ENCODE peak calls at places on chromosomes 16 and 17, in nine cellular contexts. R is esophagus squamous epithelium; K is thoracic aorta; Z is AG09309; T is CD8-positive, alpha-beta T cell; Q is GM06990; I is sigmoid colon; W is Caco-2; S is brain microvascular endothelial cell. A is an unnamed sample.

GRCh38 chr17:16352303-16352837 is 899 bp downstream of the CENPV start:
- DNase-seq in R (no peak), K (no peak), Z (no peak), T (peak), Q (peak), I (no peak), W (peak), S (peak), A (peak)

GRCh38 chr16:2148714-2149629 is 547 bp downstream of the RAB26 start:
- DNase-seq in R (no peak), K (no peak), Z (no peak), T (no peak), Q (peak), I (no peak), W (peak), S (no peak), A (no peak)

GRCh38 chr16:89938636-89938885 is 10.0 kb upstream of the DEF8 start:
- DNase-seq in R (no peak), K (no peak), Z (no peak), T (no peak), Q (no peak), I (no peak), W (no peak), S (no peak), A (no peak)

GRCh38 chr16:50099957-50100648 is 34.3 kb downstream of the HEATR3 start:
- DNase-seq in R (no peak), K (no peak), Z (no peak), T (no peak), Q (no peak), I (no peak), W (no peak), S (no peak), A (no peak)

GRCh38 chr16:19119564-19119963 is 5.8 kb downstream of the ITPRIPL2 start:
- DNase-seq in R (no peak), K (no peak), Z (peak), T (no peak), Q (peak), I (no peak), W (no peak), S (peak), A (no peak)

GRCh38 chr16:68395167-68395786 is 53.0 kb downstream of the SMPD3 start:
- DNase-seq in R (no peak), K (no peak), Z (no peak), T (no peak), Q (no peak), I (no peak), W (no peak), S (no peak), A (no peak)

GRCh38 chr16:23484501-23485256 is 25.6 kb downstream of the GGA2 start:
- DNase-seq in R (no peak), K (no peak), Z (no peak), T (no peak), Q (no peak), I (no peak), W (no peak), S (no peak), A (no peak)

GRCh38 chr17:29510953-29511352 is 55.9 kb downstream of the ABHD15 start:
- DNase-seq in R (no peak), K (no peak), Z (no peak), T (no peak), Q (no peak), I (no peak), W (no peak), S (no peak), A (no peak)

GRCh38 chr17:15981208-15981607 is 18.3 kb downstream of the ZSWIM7 start:
- DNase-seq in R (no peak), K (no peak), Z (no peak), T (no peak), Q (peak), I (no peak), W (no peak), S (no peak), A (peak)

GRCh38 chr17:47895254-47895855 is 681 bp upstream of the SP2 start:
- DNase-seq in R (no peak), K (no peak), Z (no peak), T (no peak), Q (no peak), I (no peak), W (no peak), S (no peak), A (no peak)

GRCh38 chr16:82236415-82236814 is 66.4 kb upstream of the MPHOSPH6 start:
- DNase-seq in R (no peak), K (no peak), Z (no peak), T (no peak), Q (no peak), I (no peak), W (no peak), S (no peak), A (no peak)

GRCh38 chr17:59827721-59828477 is 64.8 kb downstream of the TUBD1 start:
- DNase-seq in R (no peak), K (no peak), Z (no peak), T (no peak), Q (no peak), I (no peak), W (no peak), S (no peak), A (no peak)

GRCh38 chr17:49924116-49924515 is 44.9 kb upstream of the DLX4 start:
- DNase-seq in R (no peak), K (no peak), Z (no peak), T (no peak), Q (no peak), I (no peak), W (no peak), S (no peak), A (no peak)

GRCh38 chr17:79695293-79696158 is 35.2 kb upstream of the ENPP7 start:
- DNase-seq in R (no peak), K (no peak), Z (no peak), T (no peak), Q (no peak), I (no peak), W (no peak), S (peak), A (no peak)

GRCh38 chr16:53055603-53056527 is 1.1 kb downstream of the CHD9 start:
- DNase-seq in R (no peak), K (no peak), Z (peak), T (no peak), Q (no peak), I (peak), W (peak), S (peak), A (no peak)

GRCh38 chr16:81376880-81377279 is 62.1 kb downstream of the GAN start:
- DNase-seq in R (no peak), K (no peak), Z (no peak), T (peak), Q (no peak), I (no peak), W (no peak), S (no peak), A (no peak)

GRCh38 chr16:54080524-54081008 is 206.0 kb downstream of the IRX3 start:
- DNase-seq in R (no peak), K (no peak), Z (peak), T (no peak), Q (no peak), I (no peak), W (no peak), S (peak), A (no peak)

GRCh38 chr17:42878924-42879595 is 21.5 kb upstream of the G6PC1 start:
- DNase-seq in R (no peak), K (no peak), Z (no peak), T (no peak), Q (no peak), I (no peak), W (no peak), S (no peak), A (no peak)

GRCh38 chr17:42879596-42879985 is 21.0 kb upstream of the G6PC1 start:
- DNase-seq in R (no peak), K (no peak), Z (no peak), T (no peak), Q (no peak), I (no peak), W (no peak), S (peak), A (no peak)

GRCh38 chr17:42880776-42881175 is 19.8 kb upstream of the G6PC1 start:
- DNase-seq in R (no peak), K (no peak), Z (no peak), T (no peak), Q (no peak), I (no peak), W (no peak), S (no peak), A (no peak)

GRCh38 chr17:42877037-42877436 is 23.6 kb upstream of the G6PC1 start:
- DNase-seq in R (no peak), K (no peak), Z (no peak), T (no peak), Q (no peak), I (no peak), W (no peak), S (no peak), A (no peak)

DNA sequence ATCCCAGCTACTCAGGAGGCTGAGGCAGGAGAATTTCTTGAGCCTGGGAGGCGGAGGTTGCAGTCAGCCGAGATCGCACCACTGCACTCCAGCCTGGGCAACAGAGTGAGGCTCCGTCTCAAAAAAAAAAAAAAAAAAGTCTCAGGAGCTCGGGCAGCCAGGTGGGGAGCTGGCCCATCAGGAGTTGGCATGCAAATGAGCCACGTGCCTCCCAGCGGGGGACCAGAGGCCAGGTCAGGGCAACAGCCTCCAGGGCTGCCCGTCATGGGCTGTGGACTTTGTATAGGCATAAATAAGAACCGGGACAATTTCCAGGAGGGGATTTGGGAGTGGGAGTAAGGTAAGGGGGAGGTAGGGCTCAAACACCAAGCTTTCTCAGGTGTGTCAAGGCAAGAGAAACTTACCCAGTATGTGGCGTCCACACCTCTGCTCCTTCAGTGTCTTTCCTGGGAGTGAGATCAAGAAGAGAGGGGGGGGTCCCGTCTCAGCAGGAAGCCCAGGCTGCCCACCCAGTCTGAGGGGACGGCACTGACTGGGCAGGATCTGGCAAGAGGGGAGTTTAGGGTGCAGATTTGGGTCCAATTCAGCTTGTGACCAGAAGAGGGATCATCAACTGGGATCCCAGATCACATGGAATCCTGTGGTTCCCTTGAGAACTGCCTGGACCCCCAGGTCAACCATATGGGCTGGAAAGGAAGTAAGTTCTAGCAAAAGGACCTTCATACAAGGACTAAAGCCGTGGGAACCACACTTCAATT is 22.3 kb upstream of the G6PC1 start:
- DNase-seq in R (no peak), K (no peak), Z (no peak), T (no peak), Q (no peak), I (no peak), W (peak), S (no peak), A (no peak)
- TF ChIP-seq CTCF in R (no peak), K (no peak), Z (no peak), T (no peak), Q (no peak), I (no peak), W (no peak), S (peak), A (no peak)

GRCh38 chr16:85553436-85554113 is 59.5 kb upstream of the GSE1 start:
- DNase-seq in R (no peak), K (no peak), Z (no peak), T (peak), Q (peak), I (no peak), W (peak), S (no peak), A (peak)
- TF ChIP-seq CTCF in R (peak), K (peak), Z (no peak), T (no peak), Q (peak), I (no peak), W (peak), S (no peak), A (peak)

GRCh38 chr17:62720126-62720850 is 87.8 kb downstream of the MARCHF10 start:
- DNase-seq in R (no peak), K (no peak), Z (no peak), T (no peak), Q (no peak), I (peak), W (peak), S (no peak), A (no peak)
- TF ChIP-seq CTCF in R (peak), K (peak), Z (peak), T (no peak), Q (peak), I (no peak), W (peak), S (peak), A (no peak)

GRCh38 chr16:57959804-57960203 is 11.1 kb downstream of the CNGB1 start:
- DNase-seq in R (no peak), K (no peak), Z (no peak), T (no peak), Q (no peak), I (no peak), W (no peak), S (no peak), A (no peak)

GRCh38 chr16:57958544-57958943 is 12.4 kb downstream of the CNGB1 start:
- DNase-seq in R (no peak), K (no peak), Z (no peak), T (no peak), Q (no peak), I (no peak), W (no peak), S (no peak), A (no peak)

GRCh38 chr16:57960310-57960709 is 10.6 kb downstream of the CNGB1 start:
- DNase-seq in R (no peak), K (no peak), Z (no peak), T (no peak), Q (no peak), I (no peak), W (no peak), S (no peak), A (no peak)

GRCh38 chr16:57957396-57958392 is 13.2 kb downstream of the CNGB1 start:
- DNase-seq in R (no peak), K (no peak), Z (no peak), T (no peak), Q (no peak), I (no peak), W (no peak), S (no peak), A (no peak)

DNA sequence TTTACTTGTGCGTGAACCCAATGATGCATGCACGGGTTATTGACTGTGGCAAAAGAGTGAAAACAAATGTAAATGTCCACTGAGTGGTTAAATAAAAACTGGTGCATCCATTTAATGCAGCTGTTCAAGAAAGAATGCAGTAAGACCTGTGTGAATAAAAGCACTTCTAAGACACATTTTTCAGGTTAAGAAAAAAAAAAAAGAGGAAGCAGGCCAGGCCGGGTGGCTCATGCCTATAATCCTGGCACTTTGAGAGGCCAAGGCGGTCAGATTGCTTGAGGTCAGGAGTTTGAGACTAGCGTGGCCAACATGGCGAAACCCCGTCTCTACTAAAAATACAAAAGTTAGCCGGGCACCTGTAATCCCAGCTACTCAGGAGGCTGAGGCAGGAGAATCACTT is 11.8 kb downstream of the CNGB1 start:
- DNase-seq in R (no peak), K (no peak), Z (no peak), T (no peak), Q (no peak), I (no peak), W (no peak), S (no peak), A (no peak)
- TF ChIP-seq CTCF in R (no peak), K (no peak), Z (no peak), T (no peak), Q (no peak), I (no peak), W (no peak), S (no peak), A (no peak)

DNA sequence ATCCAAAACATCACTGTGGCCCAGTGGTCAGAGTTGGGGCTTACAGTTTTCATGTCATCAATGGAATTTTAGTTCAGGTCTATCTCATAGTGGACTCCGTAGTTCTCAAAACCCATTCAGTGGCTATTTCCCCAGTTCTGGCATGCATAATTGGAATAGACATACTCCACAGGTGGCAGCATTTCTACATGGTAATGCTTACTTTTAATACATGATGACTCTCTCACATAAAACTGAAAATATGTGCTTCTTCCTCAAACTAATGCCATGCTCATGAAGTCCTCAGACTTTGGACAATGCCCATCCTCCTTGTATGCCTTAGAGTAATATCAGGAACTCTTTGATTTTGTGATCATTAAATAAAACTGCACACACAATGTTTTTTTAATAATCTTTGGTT is 857.4 kb upstream of the GOT2 start:
- DNase-seq in R (no peak), K (no peak), Z (no peak), T (no peak), Q (no peak), I (no peak), W (no peak), S (no peak), A (no peak)
- TF ChIP-seq CTCF in R (no peak), K (no peak), Z (peak), T (no peak), Q (no peak), I (no peak), W (no peak), S (peak), A (no peak)

DNA sequence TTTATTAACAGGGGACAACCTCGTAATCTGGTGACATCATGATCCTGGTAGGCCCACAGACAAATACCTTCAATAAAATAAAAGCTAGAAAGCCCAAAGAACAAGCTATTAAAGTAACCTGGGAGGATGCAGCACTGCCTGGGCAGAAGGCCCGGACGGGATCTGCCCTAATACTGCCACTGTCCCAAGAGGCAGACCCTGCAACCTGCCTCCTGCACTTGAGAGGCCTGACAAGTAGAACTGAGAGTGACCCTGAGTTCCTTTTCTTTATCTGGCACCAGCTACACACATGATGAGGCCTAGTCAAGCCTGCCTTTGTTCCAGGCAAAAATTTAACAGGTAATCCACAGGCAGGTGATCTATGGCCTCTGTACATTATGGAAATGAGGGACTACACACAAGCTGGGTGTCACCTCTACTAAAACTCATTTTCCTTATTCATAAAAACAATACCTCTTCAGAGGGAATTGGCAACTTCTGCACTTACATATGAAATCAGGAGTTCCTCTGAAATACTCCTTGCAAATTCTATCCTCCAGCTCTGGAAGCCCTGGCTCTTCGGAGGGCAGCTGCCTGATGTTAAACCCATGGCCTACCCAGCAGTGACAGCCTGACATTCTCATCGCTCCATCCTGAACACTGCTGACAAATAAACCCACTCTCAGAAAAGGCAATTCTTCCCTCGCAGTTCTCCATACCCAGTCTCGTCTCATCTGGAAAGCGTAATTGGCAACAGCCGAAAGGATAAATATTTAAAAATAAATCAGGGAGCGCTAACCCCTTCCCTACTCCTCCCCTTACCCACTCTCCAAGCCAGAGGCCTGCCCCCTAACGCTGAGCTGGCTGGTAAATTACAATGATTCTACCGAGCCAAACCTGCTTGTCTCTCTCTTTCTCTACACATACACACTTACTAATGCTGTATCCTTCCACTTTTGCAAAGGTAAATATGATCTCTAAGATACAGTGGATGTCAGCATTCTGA is 2.5 kb upstream of the ZFHX3 start:
- DNase-seq in R (no peak), K (no peak), Z (no peak), T (no peak), Q (no peak), I (no peak), W (no peak), S (no peak), A (no peak)
- TF ChIP-seq CTCF in R (no peak), K (no peak), Z (no peak), T (no peak), Q (no peak), I (no peak), W (no peak), S (no peak), A (no peak)

GRCh38 chr17:32609085-32609484 is 122.3 kb downstream of the CDK5R1 start:
- DNase-seq in R (no peak), K (no peak), Z (no peak), T (peak), Q (peak), I (no peak), W (no peak), S (no peak), A (peak)
- TF ChIP-seq CTCF in R (peak), K (no peak), Z (peak), T (peak), Q (peak), I (no peak), W (no peak), S (peak), A (peak)